ENCODE peak calls at places on chromosomes 11 and 22, in ten cellular contexts. O is hypothalamus; C is H7; Z is naive thymus-derived CD8-positive, alpha-beta T cell; S is pancreas; P is Kasumi-1; W is prostate gland; V is A549; L is stimulated activated CD4-positive, alpha-beta T cell treated with anti-CD3 and anti-CD28 coated beads, TNF-alpha, amount 100 ng/mL, for 24 hours; U is memory B cell. K is an unnamed sample.

GRCh38 chr22:36946436-36947158 is 33.2 kb downstream of the CSF2RB start:
- DNase-seq in O (no peak), C (no peak), Z (no peak), S (no peak), P (peak), W (no peak), V (no peak), L (no peak), U (no peak), K (no peak)

GRCh38 chr11:101880208-101880607 is 34.6 kb upstream of the CEP126 start:
- DNase-seq in O (no peak), C (no peak), Z (no peak), S (no peak), P (peak), W (no peak), V (no peak), L (no peak), U (no peak), K (peak)

GRCh38 chr11:78179459-78180071 is 8.9 kb downstream of the KCTD21 start:
- DNase-seq in O (no peak), C (no peak), Z (no peak), S (no peak), P (no peak), W (no peak), V (peak), L (no peak), U (no peak), K (peak)

GRCh38 chr11:65814131-65814959 is 19.4 kb upstream of the SNX32 start:
- DNase-seq in O (no peak), C (no peak), Z (no peak), S (no peak), P (no peak), W (no peak), V (no peak), L (no peak), U (no peak), K (peak)

GRCh38 chr22:24695958-24696511 is 78.5 kb downstream of the PIWIL3 start:
- DNase-seq in O (no peak), C (peak), Z (no peak), S (no peak), P (no peak), W (no peak), V (no peak), L (no peak), U (no peak), K (no peak)

GRCh38 chr11:69327741-69328191 is 33.8 kb downstream of the MYEOV start:
- DNase-seq in O (no peak), C (peak), Z (no peak), S (no peak), P (no peak), W (no peak), V (no peak), L (no peak), U (no peak), K (no peak)

GRCh38 chr22:23529166-23530103 is 50.7 kb downstream of the IGLL1 start:
- DNase-seq in O (no peak), C (peak), Z (no peak), S (no peak), P (no peak), W (no peak), V (no peak), L (no peak), U (no peak), K (no peak)

GRCh38 chr22:50703726-50704509 is 31.3 kb downstream of the SHANK3 start:
- DNase-seq in O (no peak), C (no peak), Z (no peak), S (no peak), P (no peak), W (no peak), V (no peak), L (no peak), U (no peak), K (no peak)

GRCh38 chr11:10293423-10294288 is at the start of gene SBF2:
- DNase-seq in O (peak), C (peak), Z (peak), S (peak), P (peak), W (peak), V (peak), L (peak), U (peak), K (peak)

GRCh38 chr11:72629266-72629665 is 45.0 kb downstream of the PDE2A start:
- DNase-seq in O (peak), C (no peak), Z (no peak), S (no peak), P (no peak), W (peak), V (no peak), L (no peak), U (no peak), K (no peak)

GRCh38 chr11:70528794-70529580 is 130.7 kb downstream of the CTTN start:
- DNase-seq in O (no peak), C (no peak), Z (no peak), S (no peak), P (no peak), W (no peak), V (no peak), L (no peak), U (no peak), K (no peak)

GRCh38 chr22:49026476-49027121 is 801.1 kb downstream of the BRD1 start:
- DNase-seq in O (peak), C (peak), Z (no peak), S (no peak), P (no peak), W (no peak), V (peak), L (no peak), U (no peak), K (no peak)

GRCh38 chr11:43130616-43131015 is 181.2 kb upstream of the API5 start:
- DNase-seq in O (peak), C (peak), Z (no peak), S (no peak), P (peak), W (peak), V (no peak), L (no peak), U (no peak), K (no peak)

GRCh38 chr22:43946391-43946680 is 8.9 kb upstream of the SAMM50 start:
- DNase-seq in O (no peak), C (peak), Z (no peak), S (no peak), P (peak), W (no peak), V (peak), L (no peak), U (no peak), K (no peak)

GRCh38 chr11:114291847-114292680 is 4.1 kb upstream of the NNMT start:
- DNase-seq in O (no peak), C (no peak), Z (no peak), S (no peak), P (no peak), W (no peak), V (no peak), L (no peak), U (no peak), K (peak)

GRCh38 chr22:33932997-33933396 is 12.7 kb upstream of the LARGE1 start:
- DNase-seq in O (no peak), C (no peak), Z (no peak), S (no peak), P (no peak), W (no peak), V (no peak), L (no peak), U (no peak), K (peak)

GRCh38 chr11:57484141-57484710 is 23.9 kb downstream of the RTN4RL2 start:
- DNase-seq in O (no peak), C (no peak), Z (no peak), S (no peak), P (peak), W (no peak), V (no peak), L (no peak), U (peak), K (no peak)

GRCh38 chr11:18907391-18907790 is 31.8 kb downstream of the MRGPRX1 start:
- DNase-seq in O (no peak), C (no peak), Z (no peak), S (no peak), P (no peak), W (no peak), V (no peak), L (no peak), U (no peak), K (peak)

GRCh38 chr11:67013511-67014045 is 9.4 kb upstream of the SYT12 start:
- DNase-seq in O (no peak), C (no peak), Z (no peak), S (no peak), P (no peak), W (no peak), V (no peak), L (no peak), U (no peak), K (no peak)

GRCh38 chr11:112364962-112365481 is 104.4 kb upstream of the PLET1 start:
- DNase-seq in O (no peak), C (no peak), Z (no peak), S (no peak), P (no peak), W (peak), V (no peak), L (no peak), U (no peak), K (peak)

GRCh38 chr22:37219534-37219933 is 7.3 kb upstream of the SSTR3 start:
- DNase-seq in O (no peak), C (no peak), Z (no peak), S (no peak), P (no peak), W (no peak), V (no peak), L (no peak), U (no peak), K (no peak)

GRCh38 chr11:27201454-27202302 is 161.1 kb downstream of the BBOX1 start:
- DNase-seq in O (no peak), C (no peak), Z (no peak), S (peak), P (no peak), W (peak), V (peak), L (no peak), U (no peak), K (peak)

GRCh38 chr11:75576445-75577049 is 14.5 kb downstream of the SERPINH1 start:
- DNase-seq in O (no peak), C (peak), Z (peak), S (no peak), P (peak), W (no peak), V (no peak), L (no peak), U (peak), K (no peak)

GRCh38 chr11:130216221-130216550 is 56.6 kb downstream of the ST14 start:
- DNase-seq in O (no peak), C (no peak), Z (no peak), S (no peak), P (no peak), W (no peak), V (no peak), L (no peak), U (no peak), K (no peak)

GRCh38 chr11:99519095-99519494 is 498.3 kb downstream of the CNTN5 start:
- DNase-seq in O (no peak), C (no peak), Z (no peak), S (no peak), P (no peak), W (no peak), V (no peak), L (no peak), U (no peak), K (no peak)

GRCh38 chr11:2529636-2530035 is 84.8 kb downstream of the KCNQ1 start:
- DNase-seq in O (no peak), C (peak), Z (no peak), S (peak), P (no peak), W (no peak), V (no peak), L (no peak), U (no peak), K (no peak)

GRCh38 chr22:46547179-46547882 is 9.9 kb upstream of the CELSR1 start:
- DNase-seq in O (no peak), C (peak), Z (no peak), S (no peak), P (no peak), W (peak), V (no peak), L (no peak), U (no peak), K (peak)

GRCh38 chr11:69012092-69013008 is 696 bp downstream of the MRGPRF start:
- DNase-seq in O (no peak), C (peak), Z (no peak), S (no peak), P (no peak), W (no peak), V (no peak), L (no peak), U (no peak), K (no peak)

GRCh38 chr11:6576471-6577373 is 26.7 kb downstream of the RRP8 start:
- DNase-seq in O (peak), C (peak), Z (no peak), S (no peak), P (peak), W (no peak), V (no peak), L (no peak), U (no peak), K (no peak)

GRCh38 chr11:66868726-66869291 is 11.9 kb downstream of the LRFN4 start:
- DNase-seq in O (no peak), C (peak), Z (peak), S (peak), P (peak), W (no peak), V (peak), L (peak), U (peak), K (peak)

GRCh38 chr11:2728663-2729332 is 29.0 kb upstream of the KCNQ1OT1 start:
- DNase-seq in O (peak), C (no peak), Z (no peak), S (peak), P (no peak), W (no peak), V (no peak), L (no peak), U (no peak), K (no peak)

GRCh38 chr22:39254789-39255298 is 10.1 kb upstream of the PDGFB start:
- DNase-seq in O (no peak), C (peak), Z (peak), S (no peak), P (no peak), W (no peak), V (no peak), L (no peak), U (no peak), K (peak)

GRCh38 chr22:30302810-30303138 is 13.5 kb upstream of the CASTOR1 start:
- DNase-seq in O (no peak), C (no peak), Z (no peak), S (no peak), P (no peak), W (no peak), V (no peak), L (no peak), U (no peak), K (peak)